ENCODE peak calls at places on chromosomes 13 and 19, in four cellular contexts. L is IMR-90, W is H1, K is K562. S is an unnamed sample.

GRCh38 chr13:35598233-35598632 is 121.7 kb upstream of the MAB21L1 start:
- DNase-seq in K (no peak), W (no peak), L (no peak), S (no peak)

GRCh38 chr13:28532226-28533048 is 37.5 kb upstream of the FLT1 start:
- DNase-seq in K (peak), L (no peak), W (peak), S (no peak)

GRCh38 chr19:3573162-3573857 is 566 bp downstream of the HMG20B start:
- DNase-seq in L (no peak), K (no peak), W (peak), S (no peak)

GRCh38 chr19:42178791-42179500 is 38.5 kb downstream of the DEDD2 start:
- DNase-seq in K (peak), L (no peak), W (peak), S (no peak)

GRCh38 chr19:45676851-45677263 is 8.8 kb downstream of the GIPR start:
- DNase-seq in W (peak), K (no peak), L (no peak), S (no peak)

GRCh38 chr19:12821761-12822160 is 12.6 kb downstream of the RTBDN start:
- DNase-seq in K (no peak), L (no peak), W (no peak), S (no peak)

GRCh38 chr19:40139533-40140287 is 49.0 kb upstream of the ZNF780A start:
- DNase-seq in W (peak), L (peak), K (peak), S (no peak)

GRCh38 chr13:77859450-77859849 is 59.2 kb downstream of the EDNRB start:
- DNase-seq in L (peak), K (no peak), W (no peak), S (no peak)

GRCh38 chr13:44240611-44241010 is 133.0 kb upstream of the SERP2 start:
- DNase-seq in K (no peak), W (no peak), L (no peak), S (no peak)

GRCh38 chr13:75723927-75724326 is 87.8 kb downstream of the LMO7 start:
- DNase-seq in W (no peak), K (no peak), L (no peak), S (no peak)

GRCh38 chr13:41588899-41589298 is 131.5 kb downstream of the RGCC start:
- DNase-seq in K (peak), W (no peak), L (peak), S (no peak)

GRCh38 chr19:50679177-50680125 is 30.2 kb downstream of the C19orf81 start:
- DNase-seq in L (peak), W (peak), K (peak), S (peak)

GRCh38 chr13:24251525-24251924 is 57.9 kb upstream of the C1QTNF9 start:
- DNase-seq in K (no peak), L (no peak), W (no peak), S (no peak)

GRCh38 chr19:35226748-35227147 is 1.8 kb downstream of the FAM187B start:
- DNase-seq in L (no peak), W (no peak), K (no peak), S (no peak)

GRCh38 chr19:50718255-50719118 is 1.1 kb downstream of the SHANK1 start:
- DNase-seq in L (no peak), W (peak), K (peak), S (no peak)

GRCh38 chr19:43265664-43266025 is 3.7 kb downstream of the PSG9 start:
- DNase-seq in L (peak), K (no peak), W (no peak), S (no peak)

GRCh38 chr19:17404621-17405249 is 695 bp downstream of the BST2 start:
- DNase-seq in W (no peak), K (no peak), L (no peak), S (no peak)

GRCh38 chr13:23642110-23642509 is 71.9 kb downstream of the TNFRSF19 start:
- DNase-seq in L (peak), K (no peak), W (no peak), S (no peak)

GRCh38 chr19:2278504-2279158 is 3.3 kb downstream of the PEAK3 start:
- DNase-seq in W (no peak), K (no peak), L (no peak), S (no peak)

GRCh38 chr13:79647518-79647917 is 166.6 kb downstream of the NDFIP2 start:
- DNase-seq in L (no peak), W (no peak), K (no peak), S (no peak)

GRCh38 chr13:22110368-22110767 is 439.5 kb downstream of the FGF9 start:
- DNase-seq in K (no peak), W (no peak), L (no peak), S (no peak)

GRCh38 chr19:18340990-18341868 is 831 bp downstream of the PGPEP1 start:
- DNase-seq in K (peak), W (peak), L (peak), S (no peak)

GRCh38 chr13:61685683-61686013 is 270.0 kb upstream of the PCDH20 start:
- DNase-seq in W (no peak), K (no peak), L (no peak), S (no peak)

GRCh38 chr13:65499251-65499650 is 1730.9 kb downstream of the PCDH9 start:
- DNase-seq in L (no peak), K (no peak), W (no peak), S (no peak)

GRCh38 chr19:39335168-39335567 is 675 bp downstream of the GMFG start:
- DNase-seq in W (no peak), K (peak), L (no peak), S (no peak)

GRCh38 chr13:92390217-92390616 is 836.4 kb upstream of the GPC6 start:
- DNase-seq in K (no peak), L (no peak), W (no peak), S (no peak)

GRCh38 chr13:102977471-102977870 is 88.7 kb downstream of the SLC10A2 start:
- DNase-seq in K (no peak), W (no peak), L (no peak), S (no peak)

GRCh38 chr13:102972191-102972590 is 94.0 kb downstream of the SLC10A2 start:
- DNase-seq in W (no peak), L (no peak), K (no peak), S (no peak)

GRCh38 chr13:102974574-102975195 is 91.5 kb downstream of the SLC10A2 start:
- DNase-seq in K (no peak), L (no peak), W (no peak), S (no peak)

GRCh38 chr13:102983496-102983895 is 82.7 kb downstream of the SLC10A2 start:
- DNase-seq in K (no peak), L (no peak), W (no peak), S (no peak)

DNA sequence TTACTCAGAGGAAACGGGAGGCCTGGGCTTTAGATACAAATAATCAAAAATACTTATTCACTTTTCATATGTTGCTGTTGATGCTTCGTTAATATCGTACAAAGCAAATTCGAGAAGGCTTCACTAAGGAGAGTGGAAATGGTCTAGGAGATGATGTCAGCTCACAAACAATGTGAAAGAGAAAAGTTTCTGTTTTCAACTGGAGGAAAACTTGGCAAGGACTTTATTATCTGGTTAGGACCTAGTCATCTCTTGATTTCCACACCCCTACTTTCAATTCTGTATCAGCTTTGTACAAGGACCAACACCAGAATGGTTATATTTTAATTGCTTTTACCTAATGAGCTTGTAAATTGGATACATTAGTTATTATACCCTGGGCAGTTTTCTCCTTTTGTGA is 88.0 kb downstream of the SLC10A2 start:
- DNase-seq in K (no peak), W (no peak), L (no peak), S (no peak)
- TF ChIP-seq CHD1 in K (no peak), W (no peak), L (no peak), S (no peak)

DNA sequence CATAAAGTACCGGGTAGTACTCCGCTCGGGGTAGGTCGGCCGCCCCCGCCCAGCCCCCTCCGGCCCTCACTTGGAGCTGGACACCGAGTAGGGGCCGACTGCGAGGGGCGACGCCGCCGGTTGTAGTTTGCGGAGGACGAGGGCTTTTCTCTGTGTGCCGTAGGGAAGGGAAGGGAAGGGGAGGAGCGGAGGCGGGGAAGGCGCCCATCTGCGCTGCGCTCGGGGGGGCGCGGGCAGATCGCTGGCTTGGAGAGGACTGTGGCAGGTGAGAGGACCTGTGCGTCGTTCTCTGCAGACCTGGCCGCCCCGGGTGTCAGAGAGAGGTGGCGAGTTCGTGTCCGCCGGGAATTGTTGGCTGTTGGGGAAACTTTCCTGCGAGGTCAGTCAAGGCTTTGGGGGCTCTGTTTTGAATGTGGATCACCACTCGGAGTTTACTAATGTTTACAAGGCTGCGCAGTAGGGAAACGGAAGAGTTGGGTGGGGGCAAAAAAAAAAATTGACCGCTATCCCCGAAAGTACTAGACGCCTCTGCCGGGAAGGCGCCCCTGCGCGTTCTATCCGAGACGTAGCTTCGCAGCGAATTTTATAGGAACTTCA is 1.4 kb downstream of the ING1 start:
- DNase-seq in K (no peak), L (peak), W (peak), S (no peak)
- TF ChIP-seq CHD1 in K (peak), L (no peak), W (no peak), S (no peak)

GRCh38 chr13:83878691-83879410 is 3.4 kb downstream of the SLITRK1 start:
- DNase-seq in K (no peak), W (peak), L (no peak), S (no peak)

GRCh38 chr13:83880275-83881027 is 1.8 kb downstream of the SLITRK1 start:
- DNase-seq in W (peak), L (no peak), K (no peak), S (no peak)

GRCh38 chr13:83877901-83878300 is 4.4 kb downstream of the SLITRK1 start:
- DNase-seq in K (no peak), W (no peak), L (no peak), S (no peak)

GRCh38 chr13:83881031-83881727 is 1.1 kb downstream of the SLITRK1 start:
- DNase-seq in L (no peak), W (no peak), K (no peak), S (no peak)

DNA sequence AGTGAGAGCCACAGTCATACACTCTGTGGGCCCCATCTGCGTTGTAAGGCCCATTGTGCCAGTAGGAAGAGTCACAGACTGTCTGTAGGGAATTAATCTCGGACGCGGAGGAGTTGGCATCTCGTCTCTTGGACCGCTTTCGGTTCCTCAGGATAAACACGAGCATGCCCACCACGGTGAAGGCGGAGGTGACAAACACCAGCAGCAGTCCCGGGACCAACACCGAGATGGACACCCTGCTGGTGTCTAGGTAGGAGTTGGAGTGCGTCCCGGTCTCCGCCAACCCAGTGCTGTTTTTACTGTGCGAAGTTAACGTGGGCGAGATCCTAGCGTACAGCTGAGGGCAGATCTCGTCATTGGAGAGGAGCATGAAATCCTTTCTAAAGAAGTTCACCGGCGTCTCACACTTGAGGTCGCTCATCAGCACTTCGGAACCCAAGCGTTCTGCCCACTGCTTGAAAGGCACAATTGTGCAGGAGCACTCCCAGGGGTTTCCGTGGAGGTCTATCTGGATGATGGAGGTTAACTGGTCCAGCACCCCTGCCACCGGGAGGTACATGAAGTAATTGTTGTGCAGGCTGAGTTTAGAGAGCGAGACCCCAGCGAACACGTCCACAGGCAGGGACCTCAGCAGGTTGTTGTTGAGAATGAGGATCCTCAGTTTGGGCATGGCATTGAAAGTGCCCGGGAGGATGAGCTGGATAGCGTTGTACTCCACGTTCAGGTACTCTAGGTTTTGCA is 2.7 kb downstream of the SLITRK1 start:
- DNase-seq in K (no peak), W (peak), L (no peak), S (no peak)
- TF ChIP-seq CHD1 in K (no peak), W (no peak), L (no peak), S (no peak)

DNA sequence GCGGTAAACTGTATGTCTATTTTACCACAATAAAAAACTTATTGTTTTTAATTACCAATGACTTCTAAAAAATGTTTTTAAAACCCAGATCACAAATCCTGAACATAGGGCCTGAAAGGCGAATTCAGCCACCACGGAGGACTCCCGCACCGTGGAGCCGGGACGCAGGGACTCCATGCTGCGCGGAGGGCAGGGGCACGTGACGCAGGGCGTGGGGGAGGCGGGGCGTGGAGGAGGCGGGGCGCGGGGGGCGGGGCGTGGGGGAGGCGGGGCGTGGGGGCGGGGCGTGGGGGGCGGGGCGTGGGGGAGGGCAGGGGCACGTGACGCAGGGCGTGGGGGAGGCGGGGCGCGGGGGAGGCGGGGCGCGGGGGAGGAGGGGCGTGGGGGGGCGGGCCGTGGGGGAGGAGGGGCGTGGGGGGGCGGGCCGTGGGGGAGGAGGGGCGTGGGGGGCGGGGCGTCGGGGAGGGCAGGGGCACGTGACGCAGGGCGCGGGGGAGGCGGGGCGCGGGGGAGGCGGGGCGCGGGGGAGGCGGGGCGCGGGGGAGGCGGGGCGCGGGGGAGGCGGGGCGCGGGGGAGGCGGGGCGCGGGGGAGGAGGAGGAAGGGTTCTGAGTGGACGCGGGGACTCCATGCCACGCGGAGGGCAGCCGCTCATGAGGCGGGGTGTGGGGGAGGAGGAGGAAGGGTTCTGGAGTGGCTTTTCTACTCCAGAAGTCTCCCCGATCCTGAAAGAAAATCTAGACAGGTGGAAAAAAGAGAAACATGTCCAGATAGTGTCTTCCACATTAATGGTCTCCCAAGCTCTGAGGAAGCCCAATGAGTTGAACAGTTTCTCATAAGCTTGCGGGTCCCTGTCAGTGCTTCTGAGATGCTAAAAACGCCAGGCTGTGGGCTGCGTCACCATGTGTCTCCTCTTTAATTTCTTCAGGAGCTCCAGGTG is 4.4 kb upstream of the PROZ start:
- DNase-seq in L (peak), W (peak), K (peak), S (peak)
- TF ChIP-seq CHD1 in L (no peak), W (no peak), K (no peak), S (no peak)